ENCODE peak calls at places on chromosome 9, in nine cellular contexts. V, B, R, I, T, G, M, X and F are unnamed samples.

GRCh38 chr9:34964458-34964857 is 6.4 kb downstream of the PHF24 start:
- DNase-seq in I (no peak), G (no peak), X (no peak), B (no peak), R (no peak), T (no peak), M (no peak), V (no peak), F (peak)

GRCh38 chr9:35518212-35518917 is 28.5 kb downstream of the RUSC2 start:
- DNase-seq in I (peak), X (no peak), V (peak), R (peak), M (no peak), T (peak), G (peak), B (peak), F (peak)

GRCh38 chr9:947985-948384 is 28.5 kb upstream of the DMRT3 start:
- DNase-seq in X (no peak), I (no peak), G (no peak), M (no peak), V (no peak), R (no peak), T (no peak), B (no peak), F (no peak)

GRCh38 chr9:93830224-93830596 is 124.9 kb downstream of the BARX1 start:
- DNase-seq in T (no peak), G (no peak), I (no peak), R (no peak), M (no peak), V (no peak), B (peak), X (no peak), F (no peak)

GRCh38 chr9:133901184-133901835 is 90.8 kb downstream of the VAV2 start:
- DNase-seq in T (no peak), X (no peak), R (no peak), B (no peak), I (no peak), M (no peak), V (no peak), G (no peak), F (no peak)

GRCh38 chr9:83583151-83584014 is 39.6 kb upstream of the IDNK start:
- DNase-seq in I (peak), R (peak), V (no peak), M (peak), X (no peak), G (peak), T (peak), B (peak), F (peak)

GRCh38 chr9:69584746-69585145 is 87.4 kb downstream of the APBA1 start:
- DNase-seq in M (no peak), B (peak), G (no peak), T (no peak), V (no peak), R (no peak), X (no peak), I (peak), F (no peak)

GRCh38 chr9:35605336-35606137 is 475 bp downstream of the TESK1 start:
- DNase-seq in M (peak), R (no peak), B (peak), G (peak), X (peak), I (no peak), V (no peak), T (no peak), F (no peak)

GRCh38 chr9:97521576-97522333 is 20.3 kb downstream of the TMOD1 start:
- DNase-seq in V (no peak), M (no peak), B (no peak), G (no peak), X (no peak), T (no peak), I (no peak), R (no peak), F (no peak)

GRCh38 chr9:35910613-35911488 is 1.6 kb downstream of the SPAAR start:
- DNase-seq in G (peak), X (peak), B (peak), R (no peak), V (no peak), I (peak), M (peak), T (no peak), F (peak)

GRCh38 chr9:131397100-131397790 is 3.4 kb downstream of the PRRC2B start:
- DNase-seq in I (peak), B (no peak), V (no peak), X (no peak), M (no peak), R (no peak), G (no peak), T (no peak), F (peak)

GRCh38 chr9:2065704-2066103 is 50.6 kb downstream of the SMARCA2 start:
- DNase-seq in M (no peak), V (no peak), R (no peak), B (no peak), G (no peak), X (no peak), I (no peak), T (no peak), F (no peak)

GRCh38 chr9:89999534-90000370 is 394.9 kb downstream of the GADD45G start:
- DNase-seq in G (peak), T (no peak), B (peak), X (peak), I (peak), M (peak), R (no peak), V (no peak), F (peak)

GRCh38 chr9:136014928-136015633 is 53.9 kb upstream of the UBAC1 start:
- DNase-seq in G (no peak), V (no peak), I (no peak), B (no peak), R (no peak), X (peak), T (no peak), M (no peak), F (no peak)

GRCh38 chr9:135698767-135699166 is 514 bp downstream of the SOHLH1 start:
- DNase-seq in G (no peak), B (no peak), T (no peak), V (no peak), I (no peak), X (no peak), M (no peak), R (no peak), F (no peak)

GRCh38 chr9:77956555-77956954 is 75.1 kb downstream of the GNAQ start:
- DNase-seq in T (no peak), M (no peak), G (no peak), R (peak), B (no peak), I (no peak), X (no peak), V (no peak), F (no peak)

GRCh38 chr9:112819635-112820496 is 69.3 kb downstream of the SNX30 start:
- DNase-seq in I (peak), R (peak), M (peak), T (peak), G (peak), V (peak), X (peak), B (peak), F (peak)